ENCODE peak calls at places on chromosomes 4 and X, in six cellular contexts. A is MCF 10A; Y is NCI-H2081; D is CD8-positive, alpha-beta T cell; Z is NCI-H1092; L is dermis blood vessel endothelial cell. Q is an unnamed sample.

GRCh38 chr4:168531305-168531704 is 34.5 kb downstream of the PALLD start:
- DNase-seq in A (peak; percentile 36), D (no peak), Z (no peak), Y (no peak), L (no peak), Q (no peak)

GRCh38 chr4:80532674-80533333 is 197.3 kb downstream of the CFAP299 start:
- DNase-seq in Z (no peak), Y (no peak), L (no peak), D (no peak), A (no peak), Q (no peak)

GRCh38 chr4:34046580-34046979 is 2197.7 kb downstream of the ARAP2 start:
- DNase-seq in L (no peak), D (no peak), A (peak; percentile 77), Z (no peak), Y (no peak), Q (peak; percentile 62)

GRCh38 chr4:91288702-91289311 is 1015.0 kb upstream of the GRID2 start:
- DNase-seq in A (no peak), D (no peak), Z (peak; percentile 11), Y (peak; percentile 30), L (no peak), Q (no peak)

GRCh38 chr4:29805245-29805644 is 914.9 kb upstream of the PCDH7 start:
- DNase-seq in L (no peak), D (no peak), Y (peak; percentile 26), Z (no peak), A (peak; percentile 34), Q (peak; percentile 52)

GRCh38 chr4:165489786-165490185 is 111.0 kb downstream of the CPE start:
- DNase-seq in Z (no peak), D (no peak), L (peak; percentile 74), A (peak; percentile 87), Y (peak; percentile 24), Q (no peak)

GRCh38 chr4:83207497-83208105 is 77.0 kb downstream of the COQ2 start:
- DNase-seq in A (peak; percentile 18), D (no peak), L (peak; percentile 36), Z (no peak), Y (no peak), Q (peak; percentile 75)

GRCh38 chrX:47751670-47752069 is 85.0 kb upstream of the ZNF81 start:
- DNase-seq in Z (no peak), L (peak; percentile 25), Y (peak; percentile 7), A (peak; percentile 45), D (no peak), Q (peak; percentile 55)

GRCh38 chr4:110195561-110196205 is 2.7 kb downstream of the ELOVL6 start:
- DNase-seq in L (peak; percentile 9), D (no peak), Z (no peak), Y (no peak), A (peak; percentile 58), Q (no peak)

GRCh38 chr4:156547439-156547838 is 424.2 kb downstream of the PDGFC start:
- DNase-seq in L (peak; percentile 31), Z (no peak), A (peak; percentile 67), D (no peak), Y (no peak), Q (peak; percentile 72)

GRCh38 chr4:3317011-3317655 is 24.3 kb downstream of the RGS12 start:
- DNase-seq in D (no peak), L (no peak), A (no peak), Y (no peak), Z (no peak), Q (no peak)

GRCh38 chr4:146959692-146960091 is 14.0 kb upstream of the TTC29 start:
- DNase-seq in Y (no peak), D (no peak), Z (no peak), A (peak; percentile 74), L (peak; percentile 30), Q (peak; percentile 17)

GRCh38 chr4:73811841-73812240 is 24.6 kb upstream of the CXCL6 start:
- DNase-seq in D (no peak), L (no peak), Z (no peak), Y (no peak), A (peak; percentile 32), Q (no peak)

GRCh38 chrX:48700951-48701653 is 4.6 kb downstream of the SUV39H1 start:
- DNase-seq in D (no peak), Z (no peak), A (no peak), L (no peak), Y (no peak), Q (no peak)